ENCODE peak calls at places on chromosome 20, in five cellular contexts. J is fibroblast of the aortic adventitia, U is upper lobe of left lung, T is ovary, X is fibroblast of lung. P is an unnamed sample.
A peak's percentile ranks its signal among the peaks of the same experiment; 100 is the strongest.

GRCh38 chr20:31560900-31561598 is 44.0 kb upstream of the ID1 start:
- DNase-seq in J (peak; percentile 97), U (no peak), T (no peak), X (peak; percentile 95), P (peak; percentile 98)

GRCh38 chr20:50774515-50774914 is 20.3 kb upstream of the BCAS4 start:
- DNase-seq in J (no peak), U (no peak), T (no peak), X (no peak), P (no peak)

GRCh38 chr20:36866164-36866563 is 9.8 kb upstream of the TLDC2 start:
- DNase-seq in J (no peak), U (no peak), T (no peak), X (no peak), P (no peak)

GRCh38 chr20:14830899-14831298 is 493.5 kb upstream of the FLRT3 start:
- DNase-seq in J (no peak), U (no peak), T (no peak), X (no peak), P (no peak)

GRCh38 chr20:62031462-62032092 is 34.1 kb downstream of the TAF4 start:
- DNase-seq in J (no peak), U (peak; percentile 68), T (no peak), X (no peak), P (no peak)

GRCh38 chr20:3101737-3102574 is 17.4 kb upstream of the AVP start:
- DNase-seq in J (no peak), U (no peak), T (no peak), X (no peak), P (no peak)

GRCh38 chr20:7180261-7181045 is 413.0 kb downstream of the BMP2 start:
- DNase-seq in J (peak; percentile 70), U (no peak), T (no peak), X (peak; percentile 19), P (peak; percentile 66)

GRCh38 chr20:35305682-35306556 is 13.7 kb upstream of the FAM83C start:
- DNase-seq in J (peak; percentile 97), U (no peak), T (no peak), X (peak; percentile 98), P (peak; percentile 100)

GRCh38 chr20:24738981-24739633 is 210.0 kb upstream of the CST7 start:
- DNase-seq in J (peak; percentile 3), U (no peak), T (no peak), X (peak; percentile 10), P (no peak)

DNA sequence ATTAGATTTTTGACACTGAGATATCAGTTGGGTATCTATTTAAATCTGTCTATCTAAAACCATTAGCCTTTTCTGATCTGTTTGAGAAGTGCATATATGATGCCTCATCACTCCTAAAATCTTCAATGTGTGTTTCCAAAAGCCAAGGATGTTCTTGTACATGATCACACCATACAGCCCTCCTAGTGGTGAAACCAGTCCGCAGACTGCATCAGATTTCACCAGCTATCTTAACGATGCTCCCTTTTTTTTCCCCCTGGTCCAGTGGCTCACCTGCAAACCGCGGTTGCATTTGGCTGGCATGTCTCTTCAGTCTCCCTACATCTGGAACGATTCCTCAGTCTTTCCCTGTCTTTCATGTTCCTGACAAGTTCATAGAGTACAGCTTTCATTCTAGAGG is 4.0 kb downstream of the KIZ start:
- DNase-seq in J (no peak), U (no peak), T (no peak), X (no peak), P (no peak)
- TF ChIP-seq CTCF in J (no peak), U (no peak), T (no peak), X (no peak), P (no peak)

GRCh38 chr20:63554361-63555278 is 661 bp downstream of the FNDC11 start:
- DNase-seq in J (no peak), U (peak; percentile 73), T (no peak), X (no peak), P (no peak)
- H3K4me3 ChIP-seq in J (peak overlapping the region; percentile 63), U (peak overlapping the region; percentile 60), T (peak overlapping the region; percentile 39), X (no peak overlapping the region), P (no peak overlapping the region)

DNA sequence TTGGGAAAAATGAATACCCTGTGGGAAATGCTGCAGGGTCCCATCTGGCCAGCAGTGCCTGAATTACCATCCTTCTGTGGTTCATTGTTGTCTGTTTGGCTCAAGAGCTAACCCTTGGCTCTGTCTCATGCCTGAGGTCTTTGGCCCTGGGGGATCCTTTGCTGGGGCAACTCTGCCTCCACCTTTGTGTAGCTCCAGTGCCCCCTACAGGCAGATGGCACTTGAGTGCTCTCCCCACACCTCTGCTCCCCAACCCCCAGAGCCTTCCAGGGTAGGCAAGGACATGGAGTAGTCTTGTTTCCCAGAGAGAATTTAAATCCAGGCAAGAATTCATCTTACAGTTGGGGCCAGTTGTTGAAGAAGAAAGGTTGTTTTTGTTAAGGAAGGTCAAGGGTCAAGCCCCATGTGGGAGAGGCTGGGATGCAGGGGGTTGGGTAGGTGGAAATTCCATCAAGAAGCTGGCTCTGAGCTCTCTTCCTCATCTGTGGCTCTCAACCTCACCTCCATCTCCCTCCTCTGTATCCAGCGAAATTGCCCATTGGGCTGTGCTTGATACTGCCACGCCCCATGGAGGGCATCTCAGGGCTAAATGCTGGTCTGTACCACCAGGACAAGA is 44.2 kb downstream of the ZNF831 start:
- DNase-seq in J (no peak), U (no peak), T (no peak), X (peak; percentile 8), P (peak; percentile 16)
- TF ChIP-seq CTCF in J (peak; percentile 27), U (peak; percentile 60), T (no peak), X (peak; percentile 37), P (peak; percentile 32)

GRCh38 chr20:63737690-63737939 is 1.2 kb downstream of the LIME1 start:
- DNase-seq in J (no peak), U (peak; percentile 85), T (peak; percentile 54), X (no peak), P (no peak)
- H3K4me3 ChIP-seq in J (no peak overlapping the region), U (peak overlapping the region; percentile 36), T (no peak overlapping the region), X (no peak overlapping the region), P (no peak overlapping the region)

DNA sequence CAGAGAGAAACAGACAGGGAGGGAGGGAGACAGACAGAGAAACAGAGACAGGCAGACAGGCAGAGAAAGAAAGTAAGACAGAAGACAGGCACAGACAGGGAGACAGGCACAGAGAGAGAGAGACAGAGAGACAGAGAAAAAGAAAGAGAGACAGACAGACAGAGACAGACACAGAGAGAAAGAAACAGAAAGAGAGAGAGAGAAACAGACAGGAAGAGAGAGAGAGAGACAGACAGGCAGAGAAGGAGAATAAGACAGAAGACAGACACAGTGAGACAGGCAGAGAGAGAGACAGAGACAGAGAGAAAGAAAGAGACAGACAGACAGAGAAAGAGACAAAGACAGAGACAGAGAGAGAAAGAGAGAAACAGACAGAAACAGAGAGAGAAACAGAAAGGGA is 754.8 kb upstream of the DEFB115 start:
- DNase-seq in J (no peak), U (no peak), T (no peak), X (no peak), P (no peak)
- TF ChIP-seq CTCF in J (no peak), U (no peak), T (no peak), X (no peak), P (no peak)

GRCh38 chr20:10619427-10619826 is 54.4 kb downstream of the JAG1 start:
- DNase-seq in J (peak; percentile 96), U (no peak), T (no peak), X (peak; percentile 96), P (peak; percentile 97)
- H3K4me3 ChIP-seq in J (no peak overlapping the region), U (no peak overlapping the region), T (no peak overlapping the region), X (no peak overlapping the region), P (no peak overlapping the region)

GRCh38 chr20:59680852-59681251 is 76.5 kb downstream of the PHACTR3 start:
- DNase-seq in J (no peak), U (no peak), T (no peak), X (no peak), P (no peak)
- TF ChIP-seq CTCF in J (no peak), U (no peak), T (no peak), X (no peak), P (no peak)

P was measured in fibroblast of mammary gland.